ENCODE peak calls at places on chromosome 6, in ten cellular contexts. One of them, this sample, is unnamed.

GRCh38 chr6:57173056-57173885 is 1.1 kb downstream of the BAG2 start:
- DNase-seq in esophagus squamous epithelium: no peak
- DNase-seq in aorta: no peak
- DNase-seq in cardiac muscle cell: peak; percentile 22
- DNase-seq in Panc1: peak; percentile 30
- DNase-seq in hepatocyte: peak; percentile 19
- DNase-seq in iPS DF 6.9: no peak
- DNase-seq in colonic mucosa: peak; percentile 29
- DNase-seq in heart left ventricle: peak; percentile 25
- DNase-seq in left ventricle myocardium inferior: no peak
- DNase-seq in this sample: no peak

GRCh38 chr6:2651966-2652365 is 98.8 kb downstream of the MYLK4 start:
- DNase-seq in esophagus squamous epithelium: no peak
- DNase-seq in heart left ventricle: no peak
- DNase-seq in Panc1: no peak
- DNase-seq in left ventricle myocardium inferior: no peak
- DNase-seq in iPS DF 6.9: no peak
- DNase-seq in cardiac muscle cell: no peak
- DNase-seq in hepatocyte: no peak
- DNase-seq in colonic mucosa: no peak
- DNase-seq in aorta: no peak
- DNase-seq in this sample: no peak

GRCh38 chr6:85449818-85450577 is at the start of gene NT5E:
- DNase-seq in hepatocyte: peak; percentile 59
- DNase-seq in iPS DF 6.9: no peak
- DNase-seq in heart left ventricle: peak; percentile 67
- DNase-seq in esophagus squamous epithelium: no peak
- DNase-seq in aorta: peak; percentile 92
- DNase-seq in colonic mucosa: peak; percentile 79
- DNase-seq in left ventricle myocardium inferior: peak; percentile 74
- DNase-seq in Panc1: no peak
- DNase-seq in cardiac muscle cell: peak; percentile 76
- DNase-seq in this sample: peak; percentile 79

GRCh38 chr6:70221025-70221714 is 81.7 kb downstream of the COL9A1 start:
- DNase-seq in aorta: no peak
- DNase-seq in hepatocyte: peak; percentile 66
- DNase-seq in Panc1: peak; percentile 13
- DNase-seq in heart left ventricle: no peak
- DNase-seq in left ventricle myocardium inferior: no peak
- DNase-seq in iPS DF 6.9: peak; percentile 9
- DNase-seq in colonic mucosa: no peak
- DNase-seq in esophagus squamous epithelium: no peak
- DNase-seq in cardiac muscle cell: peak; percentile 66
- DNase-seq in this sample: peak; percentile 32

GRCh38 chr6:21536280-21536766 is 57.2 kb upstream of the SOX4 start:
- DNase-seq in colonic mucosa: no peak
- DNase-seq in hepatocyte: no peak
- DNase-seq in left ventricle myocardium inferior: no peak
- DNase-seq in cardiac muscle cell: no peak
- DNase-seq in esophagus squamous epithelium: no peak
- DNase-seq in iPS DF 6.9: no peak
- DNase-seq in aorta: no peak
- DNase-seq in Panc1: no peak
- DNase-seq in heart left ventricle: no peak
- DNase-seq in this sample: no peak

GRCh38 chr6:170114956-170115855 is 175.7 kb downstream of the DLL1 start:
- DNase-seq in Panc1: no peak
- DNase-seq in esophagus squamous epithelium: no peak
- DNase-seq in aorta: peak; percentile 32
- DNase-seq in colonic mucosa: no peak
- DNase-seq in iPS DF 6.9: no peak
- DNase-seq in cardiac muscle cell: no peak
- DNase-seq in left ventricle myocardium inferior: peak; percentile 15
- DNase-seq in hepatocyte: peak; percentile 31
- DNase-seq in heart left ventricle: peak; percentile 12
- DNase-seq in this sample: no peak

GRCh38 chr6:79028641-79029314 is 49.3 kb downstream of the PHIP start:
- DNase-seq in left ventricle myocardium inferior: no peak
- DNase-seq in esophagus squamous epithelium: no peak
- DNase-seq in aorta: no peak
- DNase-seq in hepatocyte: no peak
- DNase-seq in Panc1: no peak
- DNase-seq in iPS DF 6.9: no peak
- DNase-seq in heart left ventricle: no peak
- DNase-seq in cardiac muscle cell: no peak
- DNase-seq in colonic mucosa: no peak
- DNase-seq in this sample: no peak

GRCh38 chr6:52672422-52673025 is 1.6 kb downstream of the TMEM14A start:
- DNase-seq in hepatocyte: peak; percentile 32
- DNase-seq in cardiac muscle cell: no peak
- DNase-seq in heart left ventricle: no peak
- DNase-seq in iPS DF 6.9: no peak
- DNase-seq in aorta: no peak
- DNase-seq in Panc1: no peak
- DNase-seq in colonic mucosa: no peak
- DNase-seq in esophagus squamous epithelium: no peak
- DNase-seq in left ventricle myocardium inferior: no peak
- DNase-seq in this sample: no peak

GRCh38 chr6:43584892-43585570 is 9.0 kb downstream of the POLH start:
- DNase-seq in heart left ventricle: no peak
- DNase-seq in esophagus squamous epithelium: no peak
- DNase-seq in iPS DF 6.9: no peak
- DNase-seq in colonic mucosa: no peak
- DNase-seq in left ventricle myocardium inferior: no peak
- DNase-seq in Panc1: no peak
- DNase-seq in hepatocyte: no peak
- DNase-seq in aorta: no peak
- DNase-seq in cardiac muscle cell: no peak
- DNase-seq in this sample: no peak

GRCh38 chr6:13248549-13248948 is 79.8 kb downstream of the TBC1D7 start:
- DNase-seq in esophagus squamous epithelium: no peak
- DNase-seq in Panc1: no peak
- DNase-seq in left ventricle myocardium inferior: no peak
- DNase-seq in hepatocyte: no peak
- DNase-seq in colonic mucosa: no peak
- DNase-seq in iPS DF 6.9: no peak
- DNase-seq in heart left ventricle: no peak
- DNase-seq in aorta: no peak
- DNase-seq in cardiac muscle cell: no peak
- DNase-seq in this sample: no peak

GRCh38 chr6:5025911-5026819 is 22.3 kb upstream of the RPP40 start:
- DNase-seq in cardiac muscle cell: peak; percentile 74
- DNase-seq in Panc1: no peak
- DNase-seq in left ventricle myocardium inferior: peak; percentile 58
- DNase-seq in iPS DF 6.9: no peak
- DNase-seq in heart left ventricle: peak; percentile 59
- DNase-seq in hepatocyte: peak; percentile 78
- DNase-seq in aorta: peak; percentile 77
- DNase-seq in colonic mucosa: peak; percentile 55
- DNase-seq in esophagus squamous epithelium: no peak
- DNase-seq in this sample: peak; percentile 61

GRCh38 chr6:167676666-167677421 is 149.9 kb upstream of the AFDN start:
- DNase-seq in Panc1: no peak
- DNase-seq in colonic mucosa: peak; percentile 75
- DNase-seq in aorta: peak; percentile 14
- DNase-seq in cardiac muscle cell: no peak
- DNase-seq in esophagus squamous epithelium: no peak
- DNase-seq in left ventricle myocardium inferior: no peak
- DNase-seq in heart left ventricle: peak; percentile 60
- DNase-seq in iPS DF 6.9: no peak
- DNase-seq in hepatocyte: peak; percentile 48
- DNase-seq in this sample: peak; percentile 47

GRCh38 chr6:26033132-26033941 is 53.9 kb upstream of the HFE start:
- DNase-seq in left ventricle myocardium inferior: peak; percentile 42
- DNase-seq in hepatocyte: peak; percentile 90
- DNase-seq in heart left ventricle: peak; percentile 56
- DNase-seq in iPS DF 6.9: no peak
- DNase-seq in colonic mucosa: peak; percentile 71
- DNase-seq in cardiac muscle cell: peak; percentile 88
- DNase-seq in Panc1: peak; percentile 93
- DNase-seq in aorta: peak; percentile 76
- DNase-seq in esophagus squamous epithelium: no peak
- DNase-seq in this sample: peak; percentile 97

GRCh38 chr6:70133246-70133645 is 169.6 kb downstream of the COL9A1 start:
- DNase-seq in colonic mucosa: no peak
- DNase-seq in iPS DF 6.9: no peak
- DNase-seq in left ventricle myocardium inferior: no peak
- DNase-seq in esophagus squamous epithelium: no peak
- DNase-seq in aorta: no peak
- DNase-seq in Panc1: no peak
- DNase-seq in cardiac muscle cell: no peak
- DNase-seq in hepatocyte: no peak
- DNase-seq in heart left ventricle: no peak
- DNase-seq in this sample: no peak

GRCh38 chr6:63349401-63349800 is 29.6 kb upstream of the LGSN start:
- DNase-seq in esophagus squamous epithelium: no peak
- DNase-seq in heart left ventricle: no peak
- DNase-seq in cardiac muscle cell: no peak
- DNase-seq in left ventricle myocardium inferior: no peak
- DNase-seq in Panc1: no peak
- DNase-seq in iPS DF 6.9: no peak
- DNase-seq in hepatocyte: no peak
- DNase-seq in colonic mucosa: no peak
- DNase-seq in aorta: no peak
- DNase-seq in this sample: peak; percentile 54

GRCh38 chr6:63348836-63349235 is 29.1 kb upstream of the LGSN start:
- DNase-seq in iPS DF 6.9: no peak
- DNase-seq in Panc1: no peak
- DNase-seq in colonic mucosa: no peak
- DNase-seq in cardiac muscle cell: no peak
- DNase-seq in esophagus squamous epithelium: no peak
- DNase-seq in aorta: no peak
- DNase-seq in left ventricle myocardium inferior: no peak
- DNase-seq in heart left ventricle: no peak
- DNase-seq in hepatocyte: no peak
- DNase-seq in this sample: peak; percentile 41

GRCh38 chr6:63353282-63353630 is 33.5 kb upstream of the LGSN start:
- DNase-seq in iPS DF 6.9: no peak
- DNase-seq in aorta: no peak
- DNase-seq in cardiac muscle cell: no peak
- DNase-seq in esophagus squamous epithelium: no peak
- DNase-seq in colonic mucosa: no peak
- DNase-seq in heart left ventricle: no peak
- DNase-seq in Panc1: no peak
- DNase-seq in left ventricle myocardium inferior: no peak
- DNase-seq in hepatocyte: no peak
- DNase-seq in this sample: no peak

GRCh38 chr6:63352587-63353281 is 33.0 kb upstream of the LGSN start:
- DNase-seq in Panc1: no peak
- DNase-seq in iPS DF 6.9: peak; percentile 9
- DNase-seq in cardiac muscle cell: peak; percentile 54
- DNase-seq in heart left ventricle: no peak
- DNase-seq in colonic mucosa: peak; percentile 61
- DNase-seq in hepatocyte: peak; percentile 71
- DNase-seq in aorta: peak; percentile 50
- DNase-seq in left ventricle myocardium inferior: no peak
- DNase-seq in esophagus squamous epithelium: no peak
- DNase-seq in this sample: peak; percentile 27

GRCh38 chr6:63351995-63352586 is 32.3 kb upstream of the LGSN start:
- DNase-seq in hepatocyte: peak; percentile 33
- DNase-seq in left ventricle myocardium inferior: no peak
- DNase-seq in colonic mucosa: no peak
- DNase-seq in cardiac muscle cell: no peak
- DNase-seq in iPS DF 6.9: no peak
- DNase-seq in aorta: no peak
- DNase-seq in heart left ventricle: no peak
- DNase-seq in Panc1: peak; percentile 41
- DNase-seq in esophagus squamous epithelium: no peak
- DNase-seq in this sample: peak; percentile 54
- H3K27ac ChIP-seq in hepatocyte: peak overlapping the region; percentile 15
- H3K27ac ChIP-seq in left ventricle myocardium inferior: no peak overlapping the region
- H3K27ac ChIP-seq in colonic mucosa: no peak overlapping the region
- H3K27ac ChIP-seq in cardiac muscle cell: no peak overlapping the region
- H3K27ac ChIP-seq in iPS DF 6.9: no peak overlapping the region
- H3K27ac ChIP-seq in aorta: no peak overlapping the region
- H3K27ac ChIP-seq in heart left ventricle: no peak overlapping the region
- H3K27ac ChIP-seq in Panc1: no peak overlapping the region
- H3K27ac ChIP-seq in esophagus squamous epithelium: no peak overlapping the region
- H3K27ac ChIP-seq in this sample: no peak overlapping the region

GRCh38 chr6:152185158-152185574 is 377.7 kb downstream of the ESR1 start:
- DNase-seq in heart left ventricle: no peak
- DNase-seq in hepatocyte: no peak
- DNase-seq in Panc1: no peak
- DNase-seq in cardiac muscle cell: no peak
- DNase-seq in colonic mucosa: no peak
- DNase-seq in esophagus squamous epithelium: no peak
- DNase-seq in aorta: no peak
- DNase-seq in iPS DF 6.9: no peak
- DNase-seq in left ventricle myocardium inferior: no peak
- DNase-seq in this sample: no peak
- H3K27ac ChIP-seq in heart left ventricle: no peak overlapping the region
- H3K27ac ChIP-seq in hepatocyte: no peak overlapping the region
- H3K27ac ChIP-seq in Panc1: no peak overlapping the region
- H3K27ac ChIP-seq in cardiac muscle cell: no peak overlapping the region
- H3K27ac ChIP-seq in colonic mucosa: peak overlapping the region; percentile 0
- H3K27ac ChIP-seq in esophagus squamous epithelium: peak overlapping the region; percentile 60
- H3K27ac ChIP-seq in aorta: no peak overlapping the region
- H3K27ac ChIP-seq in iPS DF 6.9: no peak overlapping the region
- H3K27ac ChIP-seq in left ventricle myocardium inferior: peak overlapping the region; percentile 34
- H3K27ac ChIP-seq in this sample: no peak overlapping the region

DNA sequence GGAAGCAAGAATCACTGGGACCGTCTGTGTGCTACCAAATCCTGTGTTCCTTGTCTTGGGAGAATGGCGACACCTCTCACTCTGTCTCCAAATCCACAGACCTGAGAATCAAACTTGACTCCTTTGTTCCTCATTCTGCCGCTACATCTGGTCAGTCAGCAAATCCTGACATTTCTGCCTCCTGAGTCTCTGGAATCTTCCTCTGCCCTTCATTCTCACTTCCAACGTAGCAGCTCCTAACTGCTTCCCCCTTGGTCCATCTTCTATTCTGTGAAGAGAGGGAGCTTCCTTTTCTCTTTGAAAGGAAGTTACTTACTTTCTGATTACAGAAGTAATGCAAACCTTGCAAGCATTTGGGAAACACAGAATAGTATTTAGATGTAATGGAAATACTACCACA is 37.7 kb downstream of the SYTL3 start:
- DNase-seq in esophagus squamous epithelium: no peak
- DNase-seq in aorta: no peak
- DNase-seq in heart left ventricle: no peak
- DNase-seq in Panc1: no peak
- DNase-seq in iPS DF 6.9: no peak
- DNase-seq in colonic mucosa: no peak
- DNase-seq in hepatocyte: no peak
- DNase-seq in left ventricle myocardium inferior: no peak
- DNase-seq in cardiac muscle cell: no peak
- DNase-seq in this sample: no peak
- H3K27ac ChIP-seq in esophagus squamous epithelium: peak overlapping the region; percentile 66
- H3K27ac ChIP-seq in aorta: no peak overlapping the region
- H3K27ac ChIP-seq in heart left ventricle: no peak overlapping the region
- H3K27ac ChIP-seq in Panc1: no peak overlapping the region
- H3K27ac ChIP-seq in iPS DF 6.9: no peak overlapping the region
- H3K27ac ChIP-seq in colonic mucosa: no peak overlapping the region
- H3K27ac ChIP-seq in hepatocyte: no peak overlapping the region
- H3K27ac ChIP-seq in left ventricle myocardium inferior: no peak overlapping the region
- H3K27ac ChIP-seq in cardiac muscle cell: no peak overlapping the region
- H3K27ac ChIP-seq in this sample: no peak overlapping the region

GRCh38 chr6:139151425-139152087 is 16.7 kb downstream of the HECA start:
- DNase-seq in hepatocyte: no peak
- DNase-seq in iPS DF 6.9: no peak
- DNase-seq in left ventricle myocardium inferior: no peak
- DNase-seq in cardiac muscle cell: no peak
- DNase-seq in heart left ventricle: no peak
- DNase-seq in Panc1: no peak
- DNase-seq in colonic mucosa: no peak
- DNase-seq in aorta: no peak
- DNase-seq in esophagus squamous epithelium: no peak
- DNase-seq in this sample: no peak
- H3K27ac ChIP-seq in hepatocyte: peak overlapping the region; percentile 39
- H3K27ac ChIP-seq in iPS DF 6.9: no peak overlapping the region
- H3K27ac ChIP-seq in left ventricle myocardium inferior: no peak overlapping the region
- H3K27ac ChIP-seq in cardiac muscle cell: no peak overlapping the region
- H3K27ac ChIP-seq in heart left ventricle: no peak overlapping the region
- H3K27ac ChIP-seq in Panc1: no peak overlapping the region
- H3K27ac ChIP-seq in colonic mucosa: no peak overlapping the region
- H3K27ac ChIP-seq in aorta: no peak overlapping the region
- H3K27ac ChIP-seq in esophagus squamous epithelium: peak overlapping the region; percentile 36
- H3K27ac ChIP-seq in this sample: no peak overlapping the region